ENCODE peak calls at places on chromosome 20, in seven cellular contexts. J, V, C, D, F, Y and B are unnamed samples.

GRCh38 chr20:23519556-23519955 is 28.6 kb downstream of the CST8 start:
- DNase-seq in J (no peak), V (no peak), C (no peak), D (no peak), F (no peak), Y (no peak), B (no peak)

GRCh38 chr20:62986257-62986807 is 20.4 kb downstream of the BHLHE23 start:
- DNase-seq in J (no peak), V (no peak), C (no peak), D (no peak), F (no peak), Y (no peak), B (no peak)

GRCh38 chr20:4552075-4552474 is 169.6 kb upstream of the PRND start:
- DNase-seq in J (no peak), V (no peak), C (no peak), D (no peak), F (peak), Y (no peak), B (no peak)

GRCh38 chr20:31894980-31895675 is 24.7 kb downstream of the TTLL9 start:
- DNase-seq in J (peak), V (peak), C (no peak), D (no peak), F (peak), Y (peak), B (no peak)

GRCh38 chr20:61279621-61280150 is 27.6 kb downstream of the CDH4 start:
- DNase-seq in J (no peak), V (no peak), C (no peak), D (no peak), F (no peak), Y (no peak), B (no peak)

GRCh38 chr20:5658897-5659296 is 91.3 kb upstream of the SHLD1 start:
- DNase-seq in J (peak), V (no peak), C (peak), D (no peak), F (peak), Y (peak), B (peak)

GRCh38 chr20:35368616-35369423 is 43.0 kb downstream of the UQCC1 start:
- DNase-seq in J (no peak), V (peak), C (no peak), D (peak), F (peak), Y (no peak), B (no peak)

GRCh38 chr20:10863337-10864060 is 189.7 kb upstream of the JAG1 start:
- DNase-seq in J (no peak), V (no peak), C (peak), D (no peak), F (peak), Y (no peak), B (no peak)

GRCh38 chr20:47227576-47227975 is 128.9 kb downstream of the ZMYND8 start:
- DNase-seq in J (no peak), V (no peak), C (no peak), D (no peak), F (no peak), Y (no peak), B (no peak)

GRCh38 chr20:62949887-62950286 is 2.6 kb upstream of the SLC17A9 start:
- DNase-seq in J (peak), V (no peak), C (no peak), D (no peak), F (no peak), Y (no peak), B (no peak)

GRCh38 chr20:3595541-3595940 is 67.7 kb downstream of the GFRA4 start:
- DNase-seq in J (no peak), V (no peak), C (no peak), D (no peak), F (no peak), Y (no peak), B (no peak)

GRCh38 chr20:5770240-5770986 is 20.2 kb downstream of the SHLD1 start:
- DNase-seq in J (no peak), V (no peak), C (no peak), D (no peak), F (peak), Y (no peak), B (no peak)

GRCh38 chr20:2760381-2761305 is 39.8 kb downstream of the CPXM1 start:
- DNase-seq in J (no peak), V (peak), C (no peak), D (no peak), F (no peak), Y (no peak), B (no peak)

GRCh38 chr20:10061641-10062040 is 26.9 kb downstream of the ANKEF1 start:
- DNase-seq in J (no peak), V (no peak), C (no peak), D (no peak), F (no peak), Y (no peak), B (no peak)

GRCh38 chr20:61812121-61812520 is 253.6 kb downstream of the TAF4 start:
- DNase-seq in J (no peak), V (no peak), C (no peak), D (no peak), F (no peak), Y (no peak), B (no peak)

GRCh38 chr20:4026093-4026601 is 10.8 kb upstream of the RNF24 start:
- DNase-seq in J (no peak), V (peak), C (peak), D (no peak), F (peak), Y (no peak), B (no peak)

GRCh38 chr20:36336204-36336603 is 30.1 kb downstream of the DLGAP4 start:
- DNase-seq in J (no peak), V (no peak), C (no peak), D (no peak), F (no peak), Y (no peak), B (no peak)

GRCh38 chr20:23446505-23446904 is 6.2 kb downstream of the CST11 start:
- DNase-seq in J (no peak), V (peak), C (no peak), D (peak), F (peak), Y (no peak), B (no peak)

GRCh38 chr20:64133951-64134407 is 26.6 kb upstream of the NPBWR2 start:
- DNase-seq in J (peak), V (peak), C (no peak), D (peak), F (no peak), Y (no peak), B (no peak)

GRCh38 chr20:31538327-31538726 is 24.1 kb downstream of the HM13 start:
- DNase-seq in J (no peak), V (no peak), C (no peak), D (no peak), F (no peak), Y (no peak), B (no peak)

DNA sequence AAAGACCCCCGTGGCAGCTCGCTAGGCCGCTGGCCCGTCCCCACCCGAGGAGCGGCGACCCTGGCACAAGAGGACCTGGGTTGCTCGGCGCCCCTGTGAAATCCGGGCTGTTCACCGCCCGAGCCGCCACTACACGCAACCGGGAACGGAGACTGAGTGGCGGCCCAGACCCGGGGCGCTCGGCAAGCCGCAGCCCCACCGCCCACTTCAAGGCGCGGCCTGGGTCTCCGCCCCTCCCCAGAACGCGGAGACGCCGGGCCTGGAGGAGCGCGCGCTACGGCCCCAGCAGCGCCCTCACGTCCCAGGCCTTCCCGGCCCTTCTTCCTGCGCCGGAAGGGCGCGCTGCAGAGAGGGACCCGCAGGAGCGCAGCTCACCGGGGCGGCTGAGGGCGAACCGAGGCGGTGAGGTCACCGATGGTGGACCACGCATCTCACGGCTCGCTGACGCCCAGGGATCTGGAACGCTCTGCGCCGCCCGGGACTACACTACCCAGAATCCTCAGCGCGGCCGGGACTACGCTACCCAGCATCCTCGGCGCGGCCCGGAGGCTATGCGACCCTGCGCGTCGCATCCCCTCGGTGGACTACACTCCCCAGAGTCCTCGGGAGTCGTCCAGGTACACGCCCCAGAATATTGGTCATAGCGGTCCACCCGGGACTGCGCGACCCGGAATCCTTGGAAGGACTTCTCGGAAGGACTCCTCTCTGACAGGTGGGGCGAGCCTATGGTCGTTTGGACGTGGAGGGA is at the start of gene ZNF337:
- DNase-seq in J (peak), V (peak), C (peak), D (peak), F (peak), Y (peak), B (peak)
- TF ChIP-seq CTCF in J (no peak), V (peak), C (peak), D (no peak), F (peak), Y (peak), B (no peak)

GRCh38 chr20:1466211-1467081 is at the start of gene NSFL1C:
- DNase-seq in J (peak), V (peak), C (peak), D (peak), F (peak), Y (peak), B (peak)

GRCh38 chr20:1467355-1468116 is 887 bp upstream of the NSFL1C start:
- DNase-seq in J (peak), V (peak), C (no peak), D (no peak), F (no peak), Y (no peak), B (no peak)

GRCh38 chr20:1465470-1466210 is 1.0 kb downstream of the NSFL1C start:
- DNase-seq in J (no peak), V (peak), C (no peak), D (no peak), F (peak), Y (no peak), B (no peak)

GRCh38 chr20:1468117-1468624 is 1.5 kb upstream of the NSFL1C start:
- DNase-seq in J (no peak), V (no peak), C (no peak), D (no peak), F (no peak), Y (no peak), B (no peak)

DNA sequence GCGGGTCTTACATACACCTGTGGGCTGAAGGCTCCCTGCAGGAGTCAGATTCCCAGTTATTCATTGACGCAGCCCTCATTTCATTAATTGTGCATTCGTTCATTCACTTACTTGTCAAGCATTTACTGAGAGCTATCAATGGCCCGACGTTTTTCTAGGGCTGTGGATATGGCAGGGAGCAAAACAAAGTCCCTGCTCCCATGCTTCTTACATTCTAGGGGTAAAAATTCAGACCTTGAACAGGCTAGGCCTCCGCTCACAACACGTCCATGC is 369 bp upstream of the NSFL1C start:
- DNase-seq in J (no peak), V (no peak), C (no peak), D (no peak), F (no peak), Y (no peak), B (no peak)
- TF ChIP-seq CTCF in J (peak), V (no peak), C (no peak), D (no peak), F (no peak), Y (no peak), B (no peak)

DNA sequence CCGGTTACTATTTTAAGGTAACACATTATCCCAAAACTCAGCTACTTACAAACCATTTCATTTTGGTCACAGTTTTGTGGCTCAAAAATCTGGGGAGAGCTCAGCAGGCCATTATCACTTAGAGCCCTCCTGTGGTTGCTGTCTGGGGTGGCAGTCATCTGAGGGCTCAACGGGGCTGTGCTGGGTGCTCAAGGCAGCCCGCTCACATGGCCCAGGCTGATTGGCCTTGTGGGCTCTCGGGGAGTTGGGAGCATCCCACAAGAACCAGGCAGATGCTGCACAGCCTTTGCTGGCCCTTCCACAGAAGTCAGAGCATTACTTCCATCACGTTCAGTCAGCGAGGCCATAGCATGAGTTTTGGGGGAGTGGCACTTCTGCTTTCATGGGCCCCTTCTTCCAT is 6.3 kb upstream of the VSX1 start:
- DNase-seq in J (no peak), V (no peak), C (no peak), D (no peak), F (no peak), Y (no peak), B (no peak)
- TF ChIP-seq CTCF in J (no peak), V (no peak), C (no peak), D (no peak), F (no peak), Y (no peak), B (no peak)

DNA sequence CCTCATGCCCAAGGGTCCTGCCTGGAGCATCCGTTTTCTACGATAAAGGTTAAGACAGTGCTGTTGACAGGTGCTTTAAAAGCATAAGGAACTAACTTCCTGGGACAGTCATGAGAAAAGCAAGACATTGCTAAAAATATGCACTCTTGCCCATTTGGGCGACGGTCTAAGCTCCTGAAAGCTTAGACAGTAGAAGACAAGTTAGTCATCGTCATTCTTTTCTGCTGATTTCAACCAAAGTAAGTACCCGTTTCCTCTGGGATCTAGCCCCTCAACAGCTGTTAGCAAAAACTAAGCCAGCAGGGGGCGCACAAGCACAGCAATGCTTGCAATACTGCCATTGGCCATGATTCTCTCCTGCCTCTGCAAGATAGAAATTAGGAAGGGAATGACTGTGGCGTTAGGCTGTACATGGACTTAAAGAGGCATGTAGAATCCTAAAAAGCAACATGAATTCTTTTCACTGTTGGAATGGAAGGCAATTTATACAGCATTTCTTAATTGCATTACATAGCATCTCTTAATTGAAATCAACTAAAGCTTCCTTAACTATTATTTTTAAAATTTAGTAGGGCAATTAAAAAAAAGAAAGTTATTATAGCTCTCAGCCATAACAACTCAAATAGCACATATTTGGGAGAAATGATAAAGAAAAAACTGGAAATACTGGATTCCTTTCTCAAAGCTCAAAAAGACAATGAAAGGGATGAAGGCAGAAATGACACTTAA is 147.8 kb upstream of the RALGAPA2 start:
- DNase-seq in J (peak), V (peak), C (peak), D (peak), F (peak), Y (peak), B (peak)
- TF ChIP-seq CTCF in J (peak), V (peak), C (peak), D (peak), F (peak), Y (peak), B (peak)

DNA sequence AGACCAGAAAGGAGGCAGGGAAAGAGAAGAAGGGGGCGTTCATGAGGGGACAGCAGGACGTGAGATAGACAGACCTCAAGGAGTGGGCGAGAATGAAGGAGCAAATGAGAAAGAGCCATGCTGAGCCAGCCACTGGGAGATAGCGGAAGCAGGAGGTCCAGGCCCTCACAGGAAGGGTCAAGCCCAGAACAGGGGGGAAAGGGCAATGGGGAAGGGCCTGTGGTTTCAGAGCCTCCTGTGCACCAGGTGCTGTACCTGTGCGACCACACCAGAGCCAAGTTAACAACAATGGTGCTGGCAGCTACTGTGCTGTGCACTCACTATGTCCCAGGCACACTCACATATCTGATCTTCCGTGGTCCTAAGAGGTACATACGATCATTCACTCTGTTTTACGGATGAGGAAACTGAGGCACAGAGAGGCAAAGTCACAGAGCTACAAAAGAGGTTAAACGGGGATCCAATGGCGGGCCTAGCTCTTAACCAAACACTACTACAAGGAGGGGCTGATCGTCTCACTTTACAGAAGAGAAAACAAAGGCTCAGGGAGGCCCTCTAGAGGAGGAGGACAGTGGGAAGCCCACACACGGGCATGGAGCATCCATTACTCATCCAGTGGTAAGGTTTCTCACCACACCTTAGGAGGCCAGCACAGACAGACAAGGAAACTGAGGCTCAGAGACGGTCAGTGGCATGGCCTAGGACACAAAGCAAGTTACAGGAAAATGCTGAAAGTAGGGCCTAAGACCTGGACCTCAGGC is 129.1 kb downstream of the PREX1 start:
- DNase-seq in J (no peak), V (peak), C (no peak), D (peak), F (no peak), Y (no peak), B (no peak)
- TF ChIP-seq CTCF in J (no peak), V (peak), C (no peak), D (no peak), F (no peak), Y (no peak), B (no peak)

DNA sequence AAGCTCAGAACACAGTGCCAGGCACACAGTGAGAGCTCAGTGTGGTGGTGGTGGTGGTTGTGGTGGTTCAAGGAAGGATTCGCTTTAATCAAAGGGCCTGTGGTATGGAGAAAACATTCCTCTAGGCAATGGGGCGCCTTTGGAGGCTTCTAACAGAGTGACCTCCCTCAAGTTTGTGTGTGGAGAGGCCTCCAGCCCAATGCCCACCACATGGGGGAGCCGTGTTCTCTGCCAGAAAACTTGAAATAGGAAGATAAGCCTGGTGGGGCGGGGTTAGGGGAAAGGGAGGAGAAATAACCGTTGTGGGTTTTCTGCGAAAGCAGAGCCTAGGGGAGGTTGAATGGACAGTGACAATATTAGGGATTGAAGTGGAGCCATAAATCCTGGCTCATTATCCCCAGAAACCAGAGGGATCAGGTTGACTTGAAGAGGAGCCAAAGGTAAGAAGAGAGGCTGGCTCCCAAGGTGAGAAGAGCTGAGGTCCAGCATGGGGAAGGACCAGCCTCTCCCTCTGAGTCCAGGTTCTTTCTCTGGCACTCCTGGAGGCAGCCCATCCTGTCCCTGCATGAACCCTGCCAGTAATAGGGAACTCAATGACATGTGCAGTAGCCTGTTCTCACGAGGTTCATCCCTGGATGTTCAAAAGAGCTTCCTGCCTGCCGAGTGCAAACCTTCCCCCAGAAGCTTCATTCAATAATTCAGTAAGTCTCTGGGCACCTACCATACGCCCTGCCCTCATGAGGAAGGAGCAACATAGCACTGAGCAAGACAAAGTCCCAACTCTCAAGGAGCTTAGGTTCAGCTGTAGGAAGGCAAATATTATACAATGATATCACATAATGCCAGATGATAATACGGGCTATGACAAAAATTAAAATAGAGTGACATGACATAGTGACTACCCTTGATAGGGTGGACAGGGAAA is 51.4 kb downstream of the TGM2 start:
- DNase-seq in J (no peak), V (peak), C (no peak), D (peak), F (no peak), Y (no peak), B (no peak)
- TF ChIP-seq CTCF in J (no peak), V (peak), C (peak), D (no peak), F (no peak), Y (no peak), B (no peak)

DNA sequence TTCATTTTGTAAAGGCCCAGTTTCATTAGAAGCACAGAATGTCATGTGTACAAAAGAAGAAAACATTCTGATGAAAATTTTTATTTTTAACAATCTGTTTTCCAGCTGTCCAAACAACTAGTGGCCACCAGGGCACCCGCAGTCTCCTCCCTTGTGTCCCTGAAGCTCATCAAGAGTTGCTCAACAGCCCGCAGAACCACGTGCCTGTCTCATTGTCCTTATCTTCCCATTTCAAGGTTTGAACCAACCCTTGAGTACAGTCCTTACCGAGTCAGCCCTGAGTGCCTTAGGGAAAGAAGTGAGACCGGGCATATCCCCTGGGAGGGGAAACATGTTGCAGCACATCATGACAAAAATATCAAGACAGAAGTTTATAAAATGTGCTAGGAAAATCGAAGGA is 15.9 kb upstream of the ZNF133 start:
- DNase-seq in J (no peak), V (no peak), C (no peak), D (no peak), F (peak), Y (no peak), B (no peak)
- TF ChIP-seq CTCF in J (no peak), V (peak), C (peak), D (no peak), F (peak), Y (no peak), B (no peak)

GRCh38 chr20:17558941-17559304 is 11.0 kb upstream of the DSTN start:
- DNase-seq in J (no peak), V (no peak), C (no peak), D (no peak), F (no peak), Y (no peak), B (no peak)
- TF ChIP-seq CTCF in J (no peak), V (no peak), C (no peak), D (no peak), F (no peak), Y (no peak), B (no peak)